ENCODE peak calls at places on chromosomes 1 and 21, in five cellular contexts. P is GM23338, K is HCT116, E is H9, L is fibroblast of lung. Y is an unnamed sample.
A peak's percentile ranks its signal among the peaks of the same experiment; 100 is the strongest.

GRCh38 chr1:219575563-219575962 is 37.3 kb downstream of the ZC3H11B start:
- DNase-seq in P (no peak), K (no peak), L (no peak), E (no peak), Y (no peak)

GRCh38 chr1:203322480-203323179 is 17.3 kb downstream of the BTG2 start:
- DNase-seq in E (no peak), L (no peak), K (no peak), P (no peak), Y (no peak)

GRCh38 chr1:172351761-172352161 is 68.7 kb upstream of the C1orf105 start:
- DNase-seq in L (peak; percentile 82), E (no peak), P (no peak), K (no peak), Y (no peak)

GRCh38 chr1:12438349-12438924 is 179.6 kb downstream of the DHRS3 start:
- DNase-seq in P (no peak), L (peak; percentile 64), K (no peak), E (no peak), Y (peak; percentile 56)

GRCh38 chr1:39892611-39893595 is 8.8 kb downstream of the MYCL start:
- DNase-seq in E (peak; percentile 63), L (peak; percentile 90), P (peak; percentile 91), K (no peak), Y (no peak)

GRCh38 chr1:21206117-21206516 is 29.4 kb upstream of the EIF4G3 start:
- DNase-seq in P (no peak), L (peak; percentile 74), E (no peak), K (no peak), Y (no peak)

GRCh38 chr1:182174202-182174855 is 112.8 kb upstream of the ZNF648 start:
- DNase-seq in L (no peak), P (no peak), K (no peak), E (no peak), Y (no peak)

GRCh38 chr1:172298146-172298545 is 122.3 kb upstream of the C1orf105 start:
- DNase-seq in K (no peak), E (no peak), L (peak; percentile 28), P (no peak), Y (no peak)

GRCh38 chr1:207454046-207454964 is at the start of gene CR2:
- DNase-seq in P (peak; percentile 93), K (peak; percentile 47), L (peak; percentile 3), E (peak; percentile 92), Y (peak; percentile 66)

GRCh38 chr1:235741294-235741693 is 91.7 kb upstream of the GNG4 start:
- DNase-seq in K (no peak), P (no peak), E (no peak), L (peak; percentile 94), Y (no peak)

GRCh38 chr1:186754542-186755150 is 74.1 kb upstream of the PLA2G4A start:
- DNase-seq in L (no peak), E (no peak), P (no peak), K (no peak), Y (no peak)

GRCh38 chr1:88276158-88276557 is 407.9 kb upstream of the PKN2 start:
- DNase-seq in P (no peak), E (no peak), K (no peak), L (peak; percentile 89), Y (no peak)

GRCh38 chr1:57312869-57313268 is 111.0 kb downstream of the DAB1 start:
- DNase-seq in E (no peak), L (no peak), K (no peak), P (no peak), Y (no peak)

GRCh38 chr1:202968895-202969295 is 1.8 kb upstream of the CYB5R1 start:
- DNase-seq in P (peak; percentile 89), L (peak; percentile 56), E (peak; percentile 65), K (peak; percentile 68), Y (peak; percentile 39)

GRCh38 chr1:182330303-182330702 is 61.3 kb downstream of the GLUL start:
- DNase-seq in L (peak; percentile 8), K (no peak), P (no peak), E (no peak), Y (no peak)

GRCh38 chr1:55250399-55251075 is 35.4 kb upstream of the USP24 start:
- DNase-seq in E (no peak), K (no peak), P (no peak), L (peak; percentile 19), Y (no peak)

GRCh38 chr1:31413405-31414005 is 492 bp downstream of the SERINC2 start:
- DNase-seq in K (no peak), P (peak; percentile 43), L (peak; percentile 36), E (no peak), Y (no peak)

GRCh38 chr1:93851878-93852277 is 27.1 kb downstream of the DNTTIP2 start:
- DNase-seq in P (no peak), K (no peak), E (no peak), L (no peak), Y (no peak)

GRCh38 chr1:20480261-20481157 is 5.5 kb downstream of the CAMK2N1 start:
- DNase-seq in L (no peak), P (no peak), K (no peak), E (no peak), Y (no peak)

GRCh38 chr1:238061967-238062613 is 171.4 kb upstream of the ZP4 start:
- DNase-seq in P (no peak), K (no peak), E (no peak), L (peak; percentile 86), Y (no peak)

GRCh38 chr21:38567577-38568360 is 69.5 kb upstream of the ERG start:
- DNase-seq in P (peak; percentile 13), E (no peak), K (no peak), L (peak; percentile 77), Y (no peak)

GRCh38 chr1:29237906-29238600 is 1.7 kb downstream of the PTPRU start:
- DNase-seq in E (peak; percentile 59), P (peak; percentile 75), K (no peak), L (peak; percentile 43), Y (no peak)

GRCh38 chr1:167237000-167237399 is 16.3 kb downstream of the POU2F1 start:
- DNase-seq in E (no peak), P (no peak), L (no peak), K (no peak), Y (no peak)
- H3K79me2 ChIP-seq in E (peaks cover 37% of the 10 kb centered on the region), P (peaks cover 100% of the 10 kb centered on the region), L (peaks cover 2% of the 10 kb centered on the region), K (peaks cover 82% of the 10 kb centered on the region), Y (peaks cover 90% of the 10 kb centered on the region)

GRCh38 chr1:179145521-179145920 is 63.7 kb downstream of the TOR3A start:
- DNase-seq in P (no peak), L (no peak), K (no peak), E (no peak), Y (no peak)
- H3K79me2 ChIP-seq in P (peaks cover 42% of the 10 kb centered on the region), L (peaks cover 29% of the 10 kb centered on the region), K (peaks cover 39% of the 10 kb centered on the region), E (no peaks in the 10 kb centered on the region), Y (peaks cover 2% of the 10 kb centered on the region)

DNA sequence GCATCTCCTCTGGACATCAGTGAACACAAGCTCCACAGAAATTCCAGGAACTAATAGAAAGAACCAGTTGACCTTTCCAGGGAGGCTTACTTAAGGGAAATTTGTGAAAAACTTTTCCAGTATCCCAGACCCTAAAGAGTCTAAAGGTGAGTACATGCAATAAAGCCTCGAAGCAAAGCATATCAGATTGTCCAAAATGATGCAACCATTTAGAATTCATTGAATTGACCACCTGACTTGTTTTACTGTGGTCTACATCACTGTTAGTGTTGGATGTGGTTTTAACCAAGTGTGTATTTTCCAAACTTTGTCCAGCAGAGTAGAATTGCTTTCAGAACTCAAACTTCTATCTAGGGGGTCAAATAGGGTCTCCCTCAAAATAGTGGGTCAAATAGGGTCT is 76.3 kb upstream of the TIAM1 start:
- DNase-seq in K (no peak), L (no peak), E (no peak), P (no peak), Y (no peak)
- H3K79me2 ChIP-seq in K (no peaks in the 10 kb centered on the region), L (no peaks in the 10 kb centered on the region), E (no peaks in the 10 kb centered on the region), P (no peaks in the 10 kb centered on the region), Y (no peaks in the 10 kb centered on the region)

DNA sequence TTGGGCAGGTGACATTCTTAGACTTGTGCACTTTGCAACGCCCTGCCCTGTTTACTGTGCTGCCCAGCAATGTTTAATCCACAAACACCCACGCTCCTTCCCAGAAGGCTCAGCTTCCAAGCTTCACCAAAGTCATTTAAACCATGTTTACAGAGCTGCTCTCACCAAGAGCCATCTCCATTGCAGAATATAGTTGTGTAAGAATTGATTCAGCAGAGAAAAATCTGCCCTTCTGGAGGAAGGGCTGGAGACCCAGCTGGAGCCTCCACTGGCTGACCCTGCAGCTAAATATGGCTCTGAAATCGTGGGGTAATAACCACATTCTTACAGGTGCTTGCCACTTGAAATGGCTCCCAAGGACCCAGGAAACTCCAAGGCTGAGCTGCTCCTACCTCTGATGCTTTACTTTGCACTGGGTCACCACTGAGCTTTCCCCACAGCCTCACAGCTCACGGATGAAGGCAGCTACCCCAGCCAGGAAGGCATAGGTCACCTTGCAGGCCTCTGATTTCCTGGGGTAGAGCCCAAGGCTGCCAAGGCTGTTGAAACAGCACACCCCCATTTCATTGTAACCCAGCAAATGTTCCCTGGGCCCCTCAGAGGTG is 8.8 kb downstream of the CAPN2 start:
- DNase-seq in E (no peak), P (no peak), K (no peak), L (peak; percentile 91), Y (no peak)
- H3K79me2 ChIP-seq in E (no peaks in the 10 kb centered on the region), P (no peaks in the 10 kb centered on the region), K (peaks cover 98% of the 10 kb centered on the region), L (peaks cover 85% of the 10 kb centered on the region), Y (no peaks in the 10 kb centered on the region)